ENCODE peak calls at places on chromosomes 7 and 10, in six cellular contexts. One of them, this sample, is unnamed.

GRCh38 chr10:93818086-93818485 is 60.4 kb downstream of the LGI1 start:
- DNase-seq in trophoblast cell: no peak
- DNase-seq in IMR-90: no peak
- DNase-seq in neuronal stem cell: no peak
- DNase-seq in H9: no peak
- DNase-seq in mesenchymal stem cell: no peak
- DNase-seq in this sample: no peak

GRCh38 chr10:100089241-100089640 is 7.6 kb upstream of the CPN1 start:
- DNase-seq in trophoblast cell: no peak
- DNase-seq in IMR-90: no peak
- DNase-seq in neuronal stem cell: no peak
- DNase-seq in H9: no peak
- DNase-seq in mesenchymal stem cell: no peak
- DNase-seq in this sample: no peak

GRCh38 chr10:6917125-6917524 is 337.0 kb upstream of the PRKCQ start:
- DNase-seq in trophoblast cell: peak; percentile 28
- DNase-seq in IMR-90: no peak
- DNase-seq in neuronal stem cell: no peak
- DNase-seq in H9: no peak
- DNase-seq in mesenchymal stem cell: no peak
- DNase-seq in this sample: no peak

GRCh38 chr7:101125989-101126650 is 784 bp upstream of the SERPINE1 start:
- DNase-seq in trophoblast cell: peak; percentile 94
- DNase-seq in IMR-90: peak; percentile 75
- DNase-seq in neuronal stem cell: no peak
- DNase-seq in H9: no peak
- DNase-seq in mesenchymal stem cell: no peak
- DNase-seq in this sample: no peak

GRCh38 chr7:44310221-44310848 is 15.1 kb downstream of the CAMK2B start:
- DNase-seq in trophoblast cell: no peak
- DNase-seq in IMR-90: no peak
- DNase-seq in neuronal stem cell: no peak
- DNase-seq in H9: no peak
- DNase-seq in mesenchymal stem cell: no peak
- DNase-seq in this sample: no peak

GRCh38 chr7:23615331-23615730 is 18.1 kb downstream of the CCDC126 start:
- DNase-seq in trophoblast cell: no peak
- DNase-seq in IMR-90: peak; percentile 34
- DNase-seq in neuronal stem cell: no peak
- DNase-seq in H9: no peak
- DNase-seq in mesenchymal stem cell: no peak
- DNase-seq in this sample: no peak

GRCh38 chr10:132422931-132423813 is 26.2 kb downstream of the PWWP2B start:
- DNase-seq in trophoblast cell: peak; percentile 18
- DNase-seq in IMR-90: no peak
- DNase-seq in neuronal stem cell: no peak
- DNase-seq in H9: no peak
- DNase-seq in mesenchymal stem cell: peak; percentile 39
- DNase-seq in this sample: no peak

GRCh38 chr7:122790132-122790531 is 87.4 kb upstream of the RNF148 start:
- DNase-seq in trophoblast cell: peak; percentile 61
- DNase-seq in IMR-90: no peak
- DNase-seq in neuronal stem cell: no peak
- DNase-seq in H9: no peak
- DNase-seq in mesenchymal stem cell: no peak
- DNase-seq in this sample: no peak

GRCh38 chr10:102782698-102783540 is 39.2 kb downstream of the WBP1L start:
- DNase-seq in trophoblast cell: no peak
- DNase-seq in IMR-90: peak; percentile 95
- DNase-seq in neuronal stem cell: no peak
- DNase-seq in H9: no peak
- DNase-seq in mesenchymal stem cell: peak; percentile 92
- DNase-seq in this sample: no peak

GRCh38 chr10:79293841-79294705 is 53.2 kb upstream of the PPIF start:
- DNase-seq in trophoblast cell: peak; percentile 89
- DNase-seq in IMR-90: peak; percentile 72
- DNase-seq in neuronal stem cell: no peak
- DNase-seq in H9: no peak
- DNase-seq in mesenchymal stem cell: peak; percentile 27
- DNase-seq in this sample: no peak

GRCh38 chr7:106216517-106217088 is 68.2 kb downstream of the NAMPT start:
- DNase-seq in trophoblast cell: peak; percentile 18
- DNase-seq in IMR-90: peak; percentile 97
- DNase-seq in neuronal stem cell: no peak
- DNase-seq in H9: no peak
- DNase-seq in mesenchymal stem cell: peak; percentile 93
- DNase-seq in this sample: no peak

GRCh38 chr7:134351424-134351823 is 34.7 kb upstream of the SLC35B4 start:
- DNase-seq in trophoblast cell: no peak
- DNase-seq in IMR-90: no peak
- DNase-seq in neuronal stem cell: no peak
- DNase-seq in H9: no peak
- DNase-seq in mesenchymal stem cell: no peak
- DNase-seq in this sample: no peak

GRCh38 chr10:14200645-14201534 is 129.8 kb downstream of the FRMD4A start:
- DNase-seq in trophoblast cell: peak; percentile 54
- DNase-seq in IMR-90: peak; percentile 9
- DNase-seq in neuronal stem cell: no peak
- DNase-seq in H9: peak; percentile 84
- DNase-seq in mesenchymal stem cell: no peak
- DNase-seq in this sample: no peak

GRCh38 chr7:94450044-94450697 is 55.5 kb downstream of the COL1A2 start:
- DNase-seq in trophoblast cell: no peak
- DNase-seq in IMR-90: no peak
- DNase-seq in neuronal stem cell: no peak
- DNase-seq in H9: no peak
- DNase-seq in mesenchymal stem cell: no peak
- DNase-seq in this sample: no peak

DNA sequence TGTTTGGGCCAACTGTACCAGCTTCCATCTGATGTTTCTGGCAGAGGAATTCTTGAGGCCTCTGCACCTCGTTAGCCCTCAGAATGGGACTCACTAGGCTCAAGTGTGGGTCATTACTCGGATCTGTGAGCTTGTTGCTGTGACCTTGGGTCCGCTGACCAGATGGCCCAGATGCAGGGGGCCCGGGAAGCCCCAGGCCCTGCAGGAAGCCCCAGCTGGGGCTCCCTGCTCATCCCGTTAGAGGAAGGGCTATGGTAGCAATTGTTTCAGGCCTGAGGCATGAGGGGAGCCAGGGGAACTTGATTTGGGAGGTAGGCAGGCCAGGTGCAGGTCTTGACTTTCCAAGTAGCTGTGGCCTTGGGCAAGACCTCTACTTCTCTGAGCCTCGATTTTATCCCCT is 54.9 kb upstream of the CXCL12 start:
- DNase-seq in trophoblast cell: no peak
- DNase-seq in IMR-90: no peak
- DNase-seq in neuronal stem cell: no peak
- DNase-seq in H9: no peak
- DNase-seq in mesenchymal stem cell: no peak
- DNase-seq in this sample: no peak
- H3K14ac ChIP-seq in trophoblast cell: no peak overlapping the region
- H3K14ac ChIP-seq in IMR-90: no peak overlapping the region
- H3K14ac ChIP-seq in neuronal stem cell: no peak overlapping the region
- H3K14ac ChIP-seq in H9: no peak overlapping the region
- H3K14ac ChIP-seq in mesenchymal stem cell: no peak overlapping the region
- H3K14ac ChIP-seq in this sample: no peak overlapping the region

GRCh38 chr10:97292097-97292861 is at the start of gene ARHGAP19:
- DNase-seq in trophoblast cell: peak; percentile 98
- DNase-seq in IMR-90: peak; percentile 99
- DNase-seq in neuronal stem cell: peak; percentile 96
- DNase-seq in H9: peak; percentile 98
- DNase-seq in mesenchymal stem cell: peak; percentile 99
- DNase-seq in this sample: peak; percentile 93
- H3K14ac ChIP-seq in trophoblast cell: peak within 1 kb of the TSS; percentile 80
- H3K14ac ChIP-seq in IMR-90: peak within 1 kb of the TSS; percentile 89
- H3K14ac ChIP-seq in neuronal stem cell: peak within 1 kb of the TSS; percentile 57
- H3K14ac ChIP-seq in H9: peak within 1 kb of the TSS; percentile 79
- H3K14ac ChIP-seq in mesenchymal stem cell: no peak within 1 kb of the TSS
- H3K14ac ChIP-seq in this sample: no peak within 1 kb of the TSS

GRCh38 chr10:128859738-128860386 is 607.2 kb upstream of the MGMT start:
- DNase-seq in trophoblast cell: peak; percentile 80
- DNase-seq in IMR-90: no peak
- DNase-seq in neuronal stem cell: no peak
- DNase-seq in H9: no peak
- DNase-seq in mesenchymal stem cell: no peak
- DNase-seq in this sample: no peak

GRCh38 chr10:128861018-128861565 is 605.9 kb upstream of the MGMT start:
- DNase-seq in trophoblast cell: no peak
- DNase-seq in IMR-90: no peak
- DNase-seq in neuronal stem cell: no peak
- DNase-seq in H9: no peak
- DNase-seq in mesenchymal stem cell: no peak
- DNase-seq in this sample: no peak

GRCh38 chr10:128863823-128864405 is 603.1 kb upstream of the MGMT start:
- DNase-seq in trophoblast cell: no peak
- DNase-seq in IMR-90: no peak
- DNase-seq in neuronal stem cell: no peak
- DNase-seq in H9: no peak
- DNase-seq in mesenchymal stem cell: no peak
- DNase-seq in this sample: no peak

GRCh38 chr10:128863411-128863810 is 603.6 kb upstream of the MGMT start:
- DNase-seq in trophoblast cell: no peak
- DNase-seq in IMR-90: no peak
- DNase-seq in neuronal stem cell: no peak
- DNase-seq in H9: no peak
- DNase-seq in mesenchymal stem cell: no peak
- DNase-seq in this sample: no peak

DNA sequence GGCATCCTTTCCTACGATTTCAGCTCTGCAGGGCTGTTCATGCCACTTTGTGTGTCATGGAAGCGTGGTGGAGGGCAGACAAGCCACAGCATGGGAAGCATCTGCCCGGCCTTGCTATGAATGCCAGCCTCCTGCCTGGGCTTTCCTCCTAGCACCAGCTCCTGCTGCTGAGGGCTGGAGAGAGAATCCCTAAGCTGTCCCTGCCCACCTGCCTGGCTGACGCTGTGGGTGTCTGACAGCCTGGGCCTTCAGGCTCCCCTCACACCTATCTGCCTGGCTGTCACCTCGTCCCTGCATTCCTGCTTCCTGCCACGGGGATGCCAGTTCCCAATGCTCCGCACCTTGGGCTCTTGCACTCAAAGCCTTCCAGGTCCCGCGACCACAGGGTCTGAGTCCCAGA is 606.5 kb upstream of the MGMT start:
- DNase-seq in trophoblast cell: no peak
- DNase-seq in IMR-90: no peak
- DNase-seq in neuronal stem cell: no peak
- DNase-seq in H9: no peak
- DNase-seq in mesenchymal stem cell: no peak
- DNase-seq in this sample: no peak
- H3K14ac ChIP-seq in trophoblast cell: no peak overlapping the region
- H3K14ac ChIP-seq in IMR-90: no peak overlapping the region
- H3K14ac ChIP-seq in neuronal stem cell: no peak overlapping the region
- H3K14ac ChIP-seq in H9: no peak overlapping the region
- H3K14ac ChIP-seq in mesenchymal stem cell: no peak overlapping the region
- H3K14ac ChIP-seq in this sample: no peak overlapping the region

GRCh38 chr7:85748861-85749260 is 562.0 kb upstream of the SEMA3D start:
- DNase-seq in trophoblast cell: no peak
- DNase-seq in IMR-90: no peak
- DNase-seq in neuronal stem cell: no peak
- DNase-seq in H9: no peak
- DNase-seq in mesenchymal stem cell: no peak
- DNase-seq in this sample: no peak
- H3K14ac ChIP-seq in trophoblast cell: no peak overlapping the region
- H3K14ac ChIP-seq in IMR-90: no peak overlapping the region
- H3K14ac ChIP-seq in neuronal stem cell: no peak overlapping the region
- H3K14ac ChIP-seq in H9: no peak overlapping the region
- H3K14ac ChIP-seq in mesenchymal stem cell: no peak overlapping the region
- H3K14ac ChIP-seq in this sample: no peak overlapping the region

DNA sequence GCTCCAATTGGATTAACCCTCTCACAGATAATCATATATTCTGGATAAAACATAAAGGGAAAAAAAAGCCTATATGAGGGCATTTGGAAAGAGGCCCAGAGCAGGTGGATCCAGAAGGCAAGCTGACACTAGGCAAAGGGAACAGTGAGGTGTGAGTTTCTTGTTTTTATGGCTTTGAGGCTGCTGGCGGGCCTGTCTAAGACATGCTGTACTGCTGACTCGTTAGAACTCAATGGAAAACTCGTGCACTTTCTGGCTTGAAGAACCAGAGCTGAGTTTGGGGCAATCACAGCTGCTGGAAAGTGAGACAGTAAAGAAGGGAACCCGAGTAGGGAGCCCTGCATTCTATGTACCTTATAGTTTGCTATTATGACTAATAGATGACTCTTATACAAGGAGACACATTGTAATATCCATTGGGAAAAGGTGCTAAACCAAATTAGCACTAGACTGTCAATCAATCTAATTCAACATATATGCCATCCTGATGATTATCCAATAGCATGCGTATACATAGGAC is 637.1 kb downstream of the GATA3 start:
- DNase-seq in trophoblast cell: no peak
- DNase-seq in IMR-90: no peak
- DNase-seq in neuronal stem cell: no peak
- DNase-seq in H9: no peak
- DNase-seq in mesenchymal stem cell: no peak
- DNase-seq in this sample: no peak
- H3K14ac ChIP-seq in trophoblast cell: no peak overlapping the region
- H3K14ac ChIP-seq in IMR-90: no peak overlapping the region
- H3K14ac ChIP-seq in neuronal stem cell: no peak overlapping the region
- H3K14ac ChIP-seq in H9: no peak overlapping the region
- H3K14ac ChIP-seq in mesenchymal stem cell: no peak overlapping the region
- H3K14ac ChIP-seq in this sample: no peak overlapping the region

GRCh38 chr7:25121599-25121998 is 3.5 kb downstream of the CYCS start:
- DNase-seq in trophoblast cell: no peak
- DNase-seq in IMR-90: no peak
- DNase-seq in neuronal stem cell: no peak
- DNase-seq in H9: no peak
- DNase-seq in mesenchymal stem cell: no peak
- DNase-seq in this sample: no peak

GRCh38 chr7:25116621-25117020 is 8.4 kb downstream of the CYCS start:
- DNase-seq in trophoblast cell: no peak
- DNase-seq in IMR-90: peak; percentile 19
- DNase-seq in neuronal stem cell: no peak
- DNase-seq in H9: no peak
- DNase-seq in mesenchymal stem cell: no peak
- DNase-seq in this sample: no peak

GRCh38 chr7:25117226-25118047 is 7.6 kb downstream of the CYCS start:
- DNase-seq in trophoblast cell: no peak
- DNase-seq in IMR-90: peak; percentile 27
- DNase-seq in neuronal stem cell: no peak
- DNase-seq in H9: no peak
- DNase-seq in mesenchymal stem cell: no peak
- DNase-seq in this sample: no peak

GRCh38 chr7:25118048-25118753 is 6.9 kb downstream of the CYCS start:
- DNase-seq in trophoblast cell: no peak
- DNase-seq in IMR-90: no peak
- DNase-seq in neuronal stem cell: no peak
- DNase-seq in H9: no peak
- DNase-seq in mesenchymal stem cell: no peak
- DNase-seq in this sample: no peak

DNA sequence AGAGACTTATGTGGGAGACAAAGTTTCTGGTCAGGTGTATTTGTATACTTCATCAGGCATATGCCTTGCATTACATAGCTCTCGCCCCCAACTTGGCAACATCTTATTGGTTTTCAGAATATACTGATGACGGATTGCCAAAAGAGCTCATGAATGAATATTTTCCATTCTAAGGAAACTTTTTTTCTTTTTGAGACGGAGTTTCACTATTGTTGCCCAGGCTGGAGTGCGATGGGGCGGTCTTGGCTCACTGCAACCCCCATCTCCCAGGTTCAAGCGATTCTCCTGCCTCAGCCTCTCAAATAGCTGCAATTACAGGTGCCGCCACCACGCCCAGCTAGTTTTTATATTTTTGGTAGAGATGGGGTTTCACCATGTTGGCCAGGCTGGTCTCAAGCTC is 6.0 kb downstream of the CYCS start:
- DNase-seq in trophoblast cell: no peak
- DNase-seq in IMR-90: no peak
- DNase-seq in neuronal stem cell: no peak
- DNase-seq in H9: no peak
- DNase-seq in mesenchymal stem cell: no peak
- DNase-seq in this sample: no peak
- H3K14ac ChIP-seq in trophoblast cell: no peak overlapping the region
- H3K14ac ChIP-seq in IMR-90: no peak overlapping the region
- H3K14ac ChIP-seq in neuronal stem cell: no peak overlapping the region
- H3K14ac ChIP-seq in H9: no peak overlapping the region
- H3K14ac ChIP-seq in mesenchymal stem cell: no peak overlapping the region
- H3K14ac ChIP-seq in this sample: no peak overlapping the region

This sample was measured in H1.